ENCODE peak calls at places on chromosomes 3 and 15, in nine cellular contexts. Y is brain microvascular endothelial cell, X is K562, H is tibial artery, L is MM.1S, D is AG09319, Z is spleen, B is HFF-Myc, W is Peyer's patch. P is an unnamed sample.

GRCh38 chr15:99105516-99106341 is 849 bp downstream of the SYNM start:
- DNase-seq in W (peak; percentile 68), D (no peak), B (no peak), Y (peak; percentile 26), H (peak; percentile 79), X (no peak), L (no peak), Z (peak; percentile 82), P (peak; percentile 62)

GRCh38 chr3:15098503-15099363 is at the start of gene RBSN:
- DNase-seq in B (peak; percentile 69), H (peak; percentile 97), Y (peak; percentile 95), Z (peak; percentile 100), L (peak; percentile 98), D (peak; percentile 81), W (peak; percentile 95), X (peak; percentile 97), P (peak; percentile 95)

GRCh38 chr15:40843885-40844542 is at the start of gene SPINT1:
- DNase-seq in D (no peak), W (peak; percentile 88), Z (no peak), Y (no peak), H (no peak), X (peak; percentile 86), L (peak; percentile 47), B (no peak), P (peak; percentile 73)

GRCh38 chr15:69232144-69232543 is 66.6 kb upstream of the PAQR5 start:
- DNase-seq in H (no peak), Z (no peak), B (no peak), L (no peak), Y (no peak), D (no peak), W (no peak), X (no peak), P (no peak)

GRCh38 chr3:153284282-153284938 is 122.4 kb downstream of the RAP2B start:
- DNase-seq in W (no peak), Z (no peak), H (peak; percentile 80), B (peak; percentile 65), X (no peak), D (peak; percentile 80), Y (peak; percentile 92), L (no peak), P (peak; percentile 36)

GRCh38 chr3:67461667-67462142 is 192.7 kb downstream of the SUCLG2 start:
- DNase-seq in Y (peak; percentile 11), Z (no peak), B (peak; percentile 42), L (no peak), X (no peak), D (no peak), W (no peak), H (no peak), P (no peak)

GRCh38 chr3:139227165-139227564 is 116.7 kb upstream of the MRPS22 start:
- DNase-seq in H (no peak), W (no peak), L (no peak), Z (no peak), X (no peak), B (no peak), D (no peak), Y (no peak), P (no peak)

GRCh38 chr3:57948782-57949242 is 59.4 kb upstream of the FLNB start:
- DNase-seq in H (peak; percentile 46), X (no peak), B (no peak), D (no peak), W (no peak), L (no peak), Z (peak; percentile 23), Y (no peak), P (no peak)

GRCh38 chr3:181298421-181298820 is 308.9 kb upstream of the DNAJC19 start:
- DNase-seq in W (no peak), B (no peak), Y (no peak), D (no peak), Z (no peak), H (no peak), L (no peak), X (no peak), P (no peak)

GRCh38 chr3:50154840-50155490 is at the start of gene SEMA3F:
- DNase-seq in D (no peak), B (no peak), W (peak; percentile 89), Z (peak; percentile 91), H (peak; percentile 80), Y (peak; percentile 7), X (peak; percentile 91), L (peak; percentile 76), P (peak; percentile 93)

GRCh38 chr3:43618142-43618541 is 3.7 kb downstream of the ANO10 start:
- DNase-seq in B (no peak), X (no peak), D (no peak), W (no peak), Y (no peak), L (no peak), Z (no peak), H (no peak), P (no peak)

GRCh38 chr3:154759966-154760365 is 320.2 kb upstream of the MME start:
- DNase-seq in Y (no peak), Z (no peak), H (no peak), D (no peak), L (no peak), W (no peak), X (no peak), B (no peak), P (no peak)

GRCh38 chr3:72492240-72492639 is 356.0 kb downstream of the SHQ1 start:
- DNase-seq in X (no peak), L (no peak), D (peak; percentile 89), Y (peak; percentile 91), H (peak; percentile 85), B (peak; percentile 71), W (no peak), Z (no peak), P (no peak)

GRCh38 chr3:49661281-49661680 is 12.9 kb upstream of the APEH start:
- DNase-seq in D (no peak), Z (no peak), H (no peak), W (no peak), Y (no peak), L (no peak), X (peak; percentile 31), B (no peak), P (no peak)

GRCh38 chr3:129892486-129892856 is 1.0 kb downstream of the TMCC1 start:
- DNase-seq in H (no peak), Y (no peak), B (no peak), L (peak; percentile 36), W (no peak), D (no peak), X (no peak), Z (peak; percentile 82), P (no peak)

GRCh38 chr3:113117511-113118302 is 93.7 kb upstream of the BOC start:
- DNase-seq in X (no peak), Z (no peak), D (no peak), L (no peak), H (no peak), Y (peak; percentile 37), W (no peak), B (no peak), P (peak; percentile 29)

GRCh38 chr3:97872209-97873042 is 50.6 kb downstream of the CRYBG3 start:
- DNase-seq in B (peak; percentile 84), X (no peak), W (no peak), Y (peak; percentile 91), H (no peak), Z (no peak), D (peak; percentile 60), L (no peak), P (no peak)

GRCh38 chr3:46679681-46680080 is 13.8 kb downstream of the ALS2CL start:
- DNase-seq in L (no peak), D (no peak), Y (no peak), X (no peak), W (no peak), B (no peak), Z (no peak), H (no peak), P (no peak)

GRCh38 chr3:135082706-135083105 is 287.6 kb downstream of the EPHB1 start:
- DNase-seq in Y (no peak), W (no peak), D (no peak), X (no peak), L (no peak), H (no peak), B (no peak), Z (no peak), P (no peak)

DNA sequence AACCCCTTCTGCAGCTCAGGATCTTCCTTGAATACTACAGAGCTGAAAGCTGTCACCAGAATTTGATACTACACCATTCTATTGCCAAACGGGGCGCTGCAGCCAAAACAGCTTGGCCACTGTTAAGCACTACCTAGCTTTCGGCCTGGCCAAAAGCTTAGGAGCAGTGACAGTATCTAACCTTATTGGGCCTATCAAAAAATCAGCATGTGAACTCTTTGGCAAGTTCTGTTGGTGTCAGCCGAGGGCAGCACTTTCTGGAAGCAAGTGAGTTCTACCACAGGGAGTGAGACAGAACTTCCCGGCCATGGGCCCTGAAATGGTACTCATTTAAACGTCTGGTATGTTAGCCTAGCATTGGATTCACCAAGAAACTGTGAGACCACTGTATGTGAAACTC is 16.1 kb upstream of the GYG1 start:
- DNase-seq in X (no peak), Z (no peak), H (peak; percentile 72), W (no peak), L (no peak), Y (no peak), B (no peak), D (no peak), P (no peak)
- TF ChIP-seq CTCF in X (no peak), Z (no peak), H (no peak), W (no peak), L (no peak), Y (no peak), B (no peak), D (no peak), P (no peak)

DNA sequence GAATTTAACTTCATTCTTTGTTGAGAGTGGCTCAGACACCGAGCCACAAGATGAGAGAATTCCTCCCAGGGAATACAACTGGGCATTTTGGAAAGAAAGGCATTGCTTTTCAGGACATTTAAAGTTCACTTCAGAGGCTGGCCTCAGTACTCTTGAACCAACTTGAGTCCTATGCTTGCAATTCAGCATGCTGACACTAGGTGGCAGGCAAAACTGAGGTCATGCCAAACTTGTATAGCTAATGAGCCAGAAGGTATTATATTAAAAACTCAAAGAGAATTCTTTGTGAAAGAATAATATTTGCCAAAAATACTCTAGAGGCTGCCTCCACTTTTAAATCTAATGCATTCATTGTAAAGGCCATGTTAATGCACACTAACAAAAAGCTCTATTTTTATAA is 104.7 kb downstream of the RARB start:
- DNase-seq in B (no peak), Z (no peak), L (peak; percentile 33), W (no peak), D (no peak), X (peak; percentile 69), Y (peak; percentile 57), H (no peak), P (peak; percentile 26)
- TF ChIP-seq CTCF in B (peak; percentile 79), Z (peak; percentile 26), L (peak; percentile 75), W (peak; percentile 38), D (peak; percentile 30), X (peak; percentile 57), Y (peak; percentile 79), H (peak; percentile 23), P (peak; percentile 37)

GRCh38 chr15:46091860-46092450 is 457.1 kb downstream of the SQOR start:
- DNase-seq in Y (no peak), B (peak; percentile 15), X (peak; percentile 13), D (no peak), W (no peak), L (peak; percentile 56), Z (no peak), H (no peak), P (peak; percentile 25)
- TF ChIP-seq CTCF in Y (peak; percentile 55), B (peak; percentile 57), X (no peak), D (peak; percentile 43), W (peak; percentile 26), L (peak; percentile 73), Z (peak; percentile 24), H (peak; percentile 13), P (peak; percentile 16)

DNA sequence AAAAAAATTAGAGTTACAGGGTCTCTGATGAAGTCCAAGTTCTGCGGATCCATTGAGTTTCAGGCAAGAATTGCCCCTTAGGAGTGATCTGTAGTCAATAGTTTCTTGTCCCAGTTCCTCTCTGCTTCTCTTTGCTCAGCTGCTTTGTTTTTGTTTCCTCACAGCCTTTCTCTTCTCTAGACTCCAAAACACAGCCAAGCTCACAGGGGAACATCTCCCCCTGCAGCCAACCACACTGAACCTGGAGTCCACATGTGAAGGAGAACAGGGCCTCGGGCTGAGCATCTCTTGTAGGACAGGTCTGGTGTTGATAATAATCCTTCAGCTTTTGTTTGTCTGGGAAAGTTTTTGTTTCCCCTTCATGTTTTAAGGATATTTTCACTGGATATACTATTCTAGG is 202.6 kb upstream of the ATP10A start:
- DNase-seq in Y (no peak), H (no peak), B (no peak), L (no peak), W (no peak), X (no peak), Z (no peak), D (no peak), P (no peak)
- TF ChIP-seq CTCF in Y (no peak), H (no peak), B (no peak), L (no peak), W (no peak), X (no peak), Z (no peak), D (no peak), P (no peak)